ENCODE peak calls at places on chromosomes 6 and 20, in seven cellular contexts. I is anterior cingulate cortex; T is heart left ventricle; G is NAMALWA; K is fibroblast of mammary gland; Y is activated T-cell treated with anti-CD3 and anti-CD28 coated beads, Interleukin-2, amount 50 U/mL, for 48 hours; F is stimulated activated CD4-positive, alpha-beta T cell treated with anti-CD3 and anti-CD28 coated beads, Interleukin-15, amount 100 ng/mL, for 1 hour. D is an unnamed sample.

GRCh38 chr20:62537649-62538292 is 62.0 kb upstream of the GATA5 start:
- DNase-seq in I (no peak), T (no peak), G (peak), K (no peak), Y (no peak), F (no peak), D (no peak)

GRCh38 chr20:41061155-41061554 is 32.5 kb downstream of the TOP1 start:
- DNase-seq in I (no peak), T (no peak), G (no peak), K (no peak), Y (no peak), F (no peak), D (no peak)

GRCh38 chr6:96116674-96117073 is 100.9 kb downstream of the FUT9 start:
- DNase-seq in I (no peak), T (no peak), G (peak), K (no peak), Y (no peak), F (no peak), D (peak)

GRCh38 chr20:53270792-53271375 is 298.7 kb downstream of the TSHZ2 start:
- DNase-seq in I (no peak), T (no peak), G (no peak), K (no peak), Y (no peak), F (no peak), D (no peak)

GRCh38 chr6:46367365-46367764 is 123.9 kb downstream of the RCAN2 start:
- DNase-seq in I (no peak), T (no peak), G (no peak), K (no peak), Y (no peak), F (no peak), D (no peak)

GRCh38 chr20:20207872-20208271 is 155.5 kb downstream of the CFAP61 start:
- DNase-seq in I (no peak), T (no peak), G (peak), K (no peak), Y (no peak), F (no peak), D (no peak)

GRCh38 chr6:46453756-46454316 is 37.4 kb downstream of the RCAN2 start:
- DNase-seq in I (no peak), T (no peak), G (no peak), K (peak), Y (no peak), F (no peak), D (no peak)

GRCh38 chr20:3312940-3313656 is 74.1 kb upstream of the SLC4A11 start:
- DNase-seq in I (no peak), T (no peak), G (no peak), K (peak), Y (no peak), F (no peak), D (peak)

GRCh38 chr6:28357036-28357435 is 7.3 kb downstream of the ZKSCAN3 start:
- DNase-seq in I (peak), T (no peak), G (no peak), K (peak), Y (no peak), F (no peak), D (no peak)

GRCh38 chr6:25889877-25890853 is 16.1 kb upstream of the SLC17A3 start:
- DNase-seq in I (peak), T (no peak), G (peak), K (peak), Y (no peak), F (no peak), D (peak)

D was measured in Karpas-422.